ENCODE peak calls at places on chromosomes 3 and 15, in ten cellular contexts. One of them, this sample, is unnamed.

GRCh38 chr3:49801160-49801559 is 1.5 kb upstream of the CDHR4 start:
- DNase-seq in ovary: no peak
- DNase-seq in left ventricle myocardium inferior: no peak
- DNase-seq in H9: no peak
- DNase-seq in fibroblast of the aortic adventitia: no peak
- DNase-seq in cardiac muscle cell: no peak
- DNase-seq in ureter: no peak
- DNase-seq in CD8-positive, alpha-beta memory T cell: no peak
- DNase-seq in stimulated activated CD8-positive, alpha-beta memory T cell treated with anti-CD3 and anti-CD28 coated beads, Interleukin-15, amount 100 ng/mL, for 24 hours: no peak
- DNase-seq in glomerular endothelial cell: no peak
- DNase-seq in this sample: no peak

GRCh38 chr3:47899495-47900108 is 96.7 kb downstream of the DHX30 start:
- DNase-seq in stimulated activated CD8-positive, alpha-beta memory T cell treated with anti-CD3 and anti-CD28 coated beads, Interleukin-15, amount 100 ng/mL, for 24 hours: no peak
- DNase-seq in glomerular endothelial cell: no peak
- DNase-seq in CD8-positive, alpha-beta memory T cell: no peak
- DNase-seq in ovary: no peak
- DNase-seq in cardiac muscle cell: no peak
- DNase-seq in ureter: no peak
- DNase-seq in H9: no peak
- DNase-seq in fibroblast of the aortic adventitia: peak; percentile 35
- DNase-seq in left ventricle myocardium inferior: no peak
- DNase-seq in this sample: no peak

GRCh38 chr3:62109534-62109933 is 263.8 kb downstream of the FEZF2 start:
- DNase-seq in H9: peak; percentile 66
- DNase-seq in fibroblast of the aortic adventitia: peak; percentile 96
- DNase-seq in stimulated activated CD8-positive, alpha-beta memory T cell treated with anti-CD3 and anti-CD28 coated beads, Interleukin-15, amount 100 ng/mL, for 24 hours: no peak
- DNase-seq in glomerular endothelial cell: no peak
- DNase-seq in ovary: no peak
- DNase-seq in cardiac muscle cell: peak; percentile 98
- DNase-seq in ureter: no peak
- DNase-seq in left ventricle myocardium inferior: peak; percentile 40
- DNase-seq in CD8-positive, alpha-beta memory T cell: no peak
- DNase-seq in this sample: peak; percentile 5

GRCh38 chr3:14758297-14758696 is 60.5 kb upstream of the FGD5 start:
- DNase-seq in ureter: no peak
- DNase-seq in left ventricle myocardium inferior: no peak
- DNase-seq in CD8-positive, alpha-beta memory T cell: no peak
- DNase-seq in cardiac muscle cell: no peak
- DNase-seq in H9: no peak
- DNase-seq in stimulated activated CD8-positive, alpha-beta memory T cell treated with anti-CD3 and anti-CD28 coated beads, Interleukin-15, amount 100 ng/mL, for 24 hours: no peak
- DNase-seq in ovary: no peak
- DNase-seq in fibroblast of the aortic adventitia: no peak
- DNase-seq in glomerular endothelial cell: no peak
- DNase-seq in this sample: no peak

GRCh38 chr3:15319575-15319974 is 12.8 kb downstream of the SH3BP5 start:
- DNase-seq in glomerular endothelial cell: no peak
- DNase-seq in left ventricle myocardium inferior: peak; percentile 46
- DNase-seq in ovary: peak; percentile 59
- DNase-seq in stimulated activated CD8-positive, alpha-beta memory T cell treated with anti-CD3 and anti-CD28 coated beads, Interleukin-15, amount 100 ng/mL, for 24 hours: no peak
- DNase-seq in ureter: no peak
- DNase-seq in fibroblast of the aortic adventitia: peak; percentile 92
- DNase-seq in H9: no peak
- DNase-seq in CD8-positive, alpha-beta memory T cell: no peak
- DNase-seq in cardiac muscle cell: peak; percentile 61
- DNase-seq in this sample: no peak

GRCh38 chr15:87269566-87269965 is 987.0 kb downstream of the NTRK3 start:
- DNase-seq in fibroblast of the aortic adventitia: no peak
- DNase-seq in CD8-positive, alpha-beta memory T cell: no peak
- DNase-seq in ureter: no peak
- DNase-seq in ovary: no peak
- DNase-seq in cardiac muscle cell: no peak
- DNase-seq in H9: no peak
- DNase-seq in stimulated activated CD8-positive, alpha-beta memory T cell treated with anti-CD3 and anti-CD28 coated beads, Interleukin-15, amount 100 ng/mL, for 24 hours: no peak
- DNase-seq in left ventricle myocardium inferior: no peak
- DNase-seq in glomerular endothelial cell: no peak
- DNase-seq in this sample: no peak

GRCh38 chr15:64515825-64516224 is 55.4 kb downstream of the ZNF609 start:
- DNase-seq in CD8-positive, alpha-beta memory T cell: no peak
- DNase-seq in ureter: no peak
- DNase-seq in glomerular endothelial cell: no peak
- DNase-seq in stimulated activated CD8-positive, alpha-beta memory T cell treated with anti-CD3 and anti-CD28 coated beads, Interleukin-15, amount 100 ng/mL, for 24 hours: no peak
- DNase-seq in cardiac muscle cell: no peak
- DNase-seq in H9: no peak
- DNase-seq in left ventricle myocardium inferior: no peak
- DNase-seq in fibroblast of the aortic adventitia: no peak
- DNase-seq in ovary: no peak
- DNase-seq in this sample: no peak

GRCh38 chr3:180974286-180974685 is 15.2 kb downstream of the DNAJC19 start:
- DNase-seq in cardiac muscle cell: no peak
- DNase-seq in H9: no peak
- DNase-seq in left ventricle myocardium inferior: no peak
- DNase-seq in fibroblast of the aortic adventitia: no peak
- DNase-seq in ovary: no peak
- DNase-seq in ureter: no peak
- DNase-seq in stimulated activated CD8-positive, alpha-beta memory T cell treated with anti-CD3 and anti-CD28 coated beads, Interleukin-15, amount 100 ng/mL, for 24 hours: no peak
- DNase-seq in CD8-positive, alpha-beta memory T cell: no peak
- DNase-seq in glomerular endothelial cell: no peak
- DNase-seq in this sample: no peak

GRCh38 chr15:67165653-67166260 is 88.7 kb downstream of the AAGAB start:
- DNase-seq in CD8-positive, alpha-beta memory T cell: no peak
- DNase-seq in fibroblast of the aortic adventitia: peak; percentile 86
- DNase-seq in left ventricle myocardium inferior: no peak
- DNase-seq in glomerular endothelial cell: no peak
- DNase-seq in cardiac muscle cell: peak; percentile 56
- DNase-seq in ureter: no peak
- DNase-seq in H9: peak; percentile 91
- DNase-seq in stimulated activated CD8-positive, alpha-beta memory T cell treated with anti-CD3 and anti-CD28 coated beads, Interleukin-15, amount 100 ng/mL, for 24 hours: no peak
- DNase-seq in ovary: peak; percentile 37
- DNase-seq in this sample: no peak

GRCh38 chr15:51318382-51319150 is 19.8 kb downstream of the CYP19A1 start:
- DNase-seq in glomerular endothelial cell: no peak
- DNase-seq in ovary: no peak
- DNase-seq in H9: no peak
- DNase-seq in cardiac muscle cell: peak; percentile 69
- DNase-seq in ureter: no peak
- DNase-seq in CD8-positive, alpha-beta memory T cell: no peak
- DNase-seq in stimulated activated CD8-positive, alpha-beta memory T cell treated with anti-CD3 and anti-CD28 coated beads, Interleukin-15, amount 100 ng/mL, for 24 hours: no peak
- DNase-seq in fibroblast of the aortic adventitia: peak; percentile 62
- DNase-seq in left ventricle myocardium inferior: no peak
- DNase-seq in this sample: no peak

GRCh38 chr3:146092230-146092629 is 68.8 kb downstream of the PLOD2 start:
- DNase-seq in ureter: no peak
- DNase-seq in cardiac muscle cell: no peak
- DNase-seq in ovary: no peak
- DNase-seq in left ventricle myocardium inferior: no peak
- DNase-seq in fibroblast of the aortic adventitia: no peak
- DNase-seq in H9: no peak
- DNase-seq in CD8-positive, alpha-beta memory T cell: no peak
- DNase-seq in glomerular endothelial cell: no peak
- DNase-seq in stimulated activated CD8-positive, alpha-beta memory T cell treated with anti-CD3 and anti-CD28 coated beads, Interleukin-15, amount 100 ng/mL, for 24 hours: no peak
- DNase-seq in this sample: no peak

GRCh38 chr3:183641875-183642274 is 6.5 kb downstream of the KLHL24 start:
- DNase-seq in H9: no peak
- DNase-seq in cardiac muscle cell: no peak
- DNase-seq in stimulated activated CD8-positive, alpha-beta memory T cell treated with anti-CD3 and anti-CD28 coated beads, Interleukin-15, amount 100 ng/mL, for 24 hours: no peak
- DNase-seq in glomerular endothelial cell: no peak
- DNase-seq in left ventricle myocardium inferior: no peak
- DNase-seq in fibroblast of the aortic adventitia: no peak
- DNase-seq in ureter: no peak
- DNase-seq in CD8-positive, alpha-beta memory T cell: no peak
- DNase-seq in ovary: no peak
- DNase-seq in this sample: no peak

GRCh38 chr3:114299421-114299820 is 5.6 kb downstream of the TIGIT start:
- DNase-seq in left ventricle myocardium inferior: no peak
- DNase-seq in CD8-positive, alpha-beta memory T cell: peak; percentile 24
- DNase-seq in cardiac muscle cell: peak; percentile 36
- DNase-seq in stimulated activated CD8-positive, alpha-beta memory T cell treated with anti-CD3 and anti-CD28 coated beads, Interleukin-15, amount 100 ng/mL, for 24 hours: no peak
- DNase-seq in H9: peak; percentile 68
- DNase-seq in ureter: no peak
- DNase-seq in glomerular endothelial cell: no peak
- DNase-seq in fibroblast of the aortic adventitia: no peak
- DNase-seq in ovary: no peak
- DNase-seq in this sample: peak; percentile 51

GRCh38 chr15:46786886-46787285 is 930.4 kb upstream of the SEMA6D start:
- DNase-seq in CD8-positive, alpha-beta memory T cell: no peak
- DNase-seq in cardiac muscle cell: no peak
- DNase-seq in H9: no peak
- DNase-seq in stimulated activated CD8-positive, alpha-beta memory T cell treated with anti-CD3 and anti-CD28 coated beads, Interleukin-15, amount 100 ng/mL, for 24 hours: no peak
- DNase-seq in left ventricle myocardium inferior: no peak
- DNase-seq in fibroblast of the aortic adventitia: no peak
- DNase-seq in ovary: no peak
- DNase-seq in glomerular endothelial cell: no peak
- DNase-seq in ureter: no peak
- DNase-seq in this sample: no peak

GRCh38 chr3:39911465-39912309 is 102.3 kb downstream of the MYRIP start:
- DNase-seq in ureter: no peak
- DNase-seq in H9: peak; percentile 66
- DNase-seq in ovary: no peak
- DNase-seq in CD8-positive, alpha-beta memory T cell: no peak
- DNase-seq in cardiac muscle cell: peak; percentile 78
- DNase-seq in fibroblast of the aortic adventitia: peak; percentile 92
- DNase-seq in left ventricle myocardium inferior: no peak
- DNase-seq in stimulated activated CD8-positive, alpha-beta memory T cell treated with anti-CD3 and anti-CD28 coated beads, Interleukin-15, amount 100 ng/mL, for 24 hours: no peak
- DNase-seq in glomerular endothelial cell: no peak
- DNase-seq in this sample: no peak

GRCh38 chr3:194472290-194472920 is 14.4 kb downstream of the ATP13A3 start:
- DNase-seq in cardiac muscle cell: peak; percentile 82
- DNase-seq in fibroblast of the aortic adventitia: peak; percentile 86
- DNase-seq in ovary: no peak
- DNase-seq in left ventricle myocardium inferior: no peak
- DNase-seq in stimulated activated CD8-positive, alpha-beta memory T cell treated with anti-CD3 and anti-CD28 coated beads, Interleukin-15, amount 100 ng/mL, for 24 hours: no peak
- DNase-seq in H9: no peak
- DNase-seq in glomerular endothelial cell: no peak
- DNase-seq in CD8-positive, alpha-beta memory T cell: peak; percentile 48
- DNase-seq in ureter: no peak
- DNase-seq in this sample: peak; percentile 40

This sample was measured in activated CD8-positive, alpha-beta T cell treated with anti-CD3 and anti-CD28 coated beads for 36 hours.